ENCODE peak calls at places on chromosomes 13 and 19, in five cellular contexts. M is chondrocyte, Z is mesothelial cell of epicardium, H is NCI-H1694, Y is GM03348. W is an unnamed sample.

GRCh38 chr19:29873024-29873800 is 61.4 kb downstream of the CCNE1 start:
- DNase-seq in M (peak), Z (peak), H (no peak), Y (peak), W (peak)

GRCh38 chr19:11168568-11168967 is 13.0 kb upstream of the SPC24 start:
- DNase-seq in M (no peak), Z (no peak), H (no peak), Y (peak), W (peak)

GRCh38 chr19:35919306-35919705 is 11.2 kb upstream of the TYROBP start:
- DNase-seq in M (no peak), Z (no peak), H (no peak), Y (no peak), W (no peak)

GRCh38 chr19:42207767-42208259 is 9.7 kb downstream of the DEDD2 start:
- DNase-seq in M (no peak), Z (no peak), H (no peak), Y (peak), W (peak)

GRCh38 chr19:28744943-28745342 is 468.0 kb downstream of the UQCRFS1 start:
- DNase-seq in M (no peak), Z (no peak), H (no peak), Y (no peak), W (no peak)

GRCh38 chr13:110233181-110233641 is 73.7 kb downstream of the COL4A1 start:
- DNase-seq in M (no peak), Z (no peak), H (no peak), Y (peak), W (peak)

GRCh38 chr19:35142531-35143230 is 374 bp upstream of the FXYD7 start:
- DNase-seq in M (no peak), Z (no peak), H (peak), Y (peak), W (peak)

GRCh38 chr19:6501740-6502648 is at the start of gene TUBB4A:
- DNase-seq in M (no peak), Z (no peak), H (no peak), Y (peak), W (no peak)

GRCh38 chr13:76879211-76879875 is 6.9 kb downstream of the KCTD12 start:
- DNase-seq in M (no peak), Z (no peak), H (no peak), Y (peak), W (peak)

GRCh38 chr13:44237276-44237767 is 136.3 kb upstream of the SERP2 start:
- DNase-seq in M (no peak), Z (no peak), H (no peak), Y (peak), W (peak)